ENCODE peak calls at places on chromosomes 3 and 15, in eight cellular contexts. K is heart left ventricle, C is adrenal gland, I is ovary, Y is H1, N is stomach, Q is body of pancreas, V is testis. H is an unnamed sample.

GRCh38 chr3:48215876-48216275 is 7.4 kb upstream of the CAMP start:
- DNase-seq in C (no peak), N (peak; percentile 75), Q (peak; percentile 17), I (peak; percentile 72), V (peak; percentile 81), K (no peak), Y (no peak), H (no peak)

GRCh38 chr3:156693166-156693565 is 18.8 kb downstream of the TIPARP start:
- DNase-seq in K (no peak), V (no peak), C (no peak), I (no peak), N (no peak), Y (no peak), Q (no peak), H (no peak)

GRCh38 chr3:59809750-59810444 is 760.1 kb upstream of the CFAP20DC start:
- DNase-seq in Q (no peak), N (no peak), C (no peak), V (peak; percentile 23), I (no peak), K (no peak), Y (no peak), H (no peak)

GRCh38 chr15:75836953-75837321 is 6.3 kb upstream of the UBE2Q2 start:
- DNase-seq in N (no peak), K (no peak), Q (no peak), V (no peak), Y (no peak), C (no peak), I (no peak), H (peak; percentile 96)

GRCh38 chr15:26635105-26635504 is 137.8 kb downstream of the GABRB3 start:
- DNase-seq in N (no peak), I (no peak), V (no peak), K (no peak), Q (no peak), C (no peak), Y (no peak), H (no peak)

GRCh38 chr3:69058180-69058946 is 6.2 kb upstream of the TMF1 start:
- DNase-seq in V (no peak), I (no peak), Q (no peak), Y (no peak), N (no peak), C (no peak), K (no peak), H (peak; percentile 50)

GRCh38 chr3:23640472-23641146 is 165.1 kb upstream of the UBE2E1 start:
- DNase-seq in I (no peak), Y (no peak), Q (no peak), N (no peak), K (no peak), C (no peak), V (no peak), H (no peak)

GRCh38 chr3:126493051-126493450 is 17.4 kb upstream of the ZXDC start:
- DNase-seq in I (no peak), V (no peak), K (peak; percentile 37), C (no peak), Q (no peak), N (no peak), Y (no peak), H (peak; percentile 49)

GRCh38 chr3:122665226-122665786 is 15.3 kb upstream of the PARP14 start:
- DNase-seq in Q (no peak), C (no peak), I (no peak), V (no peak), K (no peak), Y (no peak), N (no peak), H (no peak)

GRCh38 chr3:122660575-122660974 is 20.1 kb upstream of the PARP14 start:
- DNase-seq in C (no peak), V (peak; percentile 37), Y (peak; percentile 43), Q (peak; percentile 61), I (no peak), N (no peak), K (no peak), H (peak; percentile 18)

DNA sequence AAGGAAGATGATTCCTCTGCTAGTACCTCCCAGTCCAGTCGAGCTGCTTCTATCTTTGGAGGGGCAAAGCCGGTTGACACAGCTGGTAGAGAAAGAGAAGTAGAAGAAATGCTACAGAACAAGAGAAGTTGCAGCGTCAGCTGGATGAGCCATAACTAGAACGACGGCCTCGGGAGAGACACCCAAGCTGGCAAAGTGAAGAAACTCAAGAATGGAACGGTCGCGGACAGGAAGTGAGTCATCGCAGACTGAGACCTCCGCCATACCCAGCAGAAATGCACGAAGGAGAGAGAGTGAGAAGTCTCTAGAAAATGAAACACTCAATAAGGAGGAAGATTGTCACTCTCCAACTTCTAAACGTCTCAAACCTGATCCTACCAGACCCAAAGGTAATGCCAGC is 19.0 kb upstream of the PARP14 start:
- DNase-seq in V (peak; percentile 19), I (no peak), Q (no peak), N (no peak), Y (no peak), K (no peak), C (no peak), H (peak; percentile 91)
- H3K4me3 ChIP-seq in V (peak overlapping the region; percentile 15), I (no peak overlapping the region), Q (no peak overlapping the region), N (no peak overlapping the region), Y (no peak overlapping the region), K (no peak overlapping the region), C (no peak overlapping the region), H (peak overlapping the region; percentile 51)

DNA sequence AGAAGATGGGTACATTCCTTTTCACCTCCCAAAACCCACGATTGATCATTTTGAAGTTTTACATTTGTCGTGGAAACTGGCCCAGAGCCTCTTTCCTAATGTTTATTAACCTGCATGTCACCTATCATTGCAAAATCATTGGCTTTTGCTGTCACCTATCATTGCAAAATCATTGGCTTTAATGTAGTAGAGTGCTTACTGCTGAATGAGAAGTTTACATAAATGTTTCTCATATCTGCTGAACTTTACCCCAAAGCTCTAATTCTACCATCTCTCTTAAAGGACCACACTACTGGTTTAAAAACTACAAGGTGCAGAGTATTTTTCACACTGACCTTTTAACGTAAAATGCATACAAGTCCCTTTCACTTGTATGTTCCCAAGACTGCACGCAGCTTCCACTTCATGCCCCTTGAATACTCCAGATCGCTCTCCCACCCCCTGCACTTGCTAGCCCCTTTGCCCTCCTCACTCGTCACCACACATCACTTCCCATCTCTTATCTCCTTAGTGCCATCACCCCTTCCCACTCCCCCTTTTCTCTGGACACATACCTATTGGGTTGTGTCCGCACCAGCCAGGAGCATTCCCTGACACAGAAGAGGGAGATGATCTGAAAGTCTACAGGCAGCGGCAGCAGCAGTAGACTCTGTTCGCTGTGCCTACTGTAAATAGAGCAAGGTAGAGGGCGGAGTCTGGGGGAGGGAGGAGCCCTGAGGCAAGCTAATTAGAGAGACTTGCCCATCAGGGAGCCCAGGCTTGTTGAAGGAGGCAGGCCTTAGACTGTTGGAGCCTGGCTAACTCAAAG is 30.2 kb upstream of the ATOSA start:
- DNase-seq in Q (peak; percentile 58), I (no peak), K (no peak), V (no peak), C (no peak), N (peak; percentile 69), Y (peak; percentile 49), H (peak; percentile 38)
- TF ChIP-seq POLR2A in Q (no peak), I (no peak), K (no peak), V (no peak), C (no peak), N (no peak), Y (no peak), H (no peak)

GRCh38 chr3:15356186-15356585 is 23.8 kb upstream of the SH3BP5 start:
- DNase-seq in K (no peak), C (no peak), Q (no peak), Y (no peak), I (no peak), V (no peak), N (no peak), H (no peak)

GRCh38 chr3:15367059-15367458 is 34.7 kb upstream of the SH3BP5 start:
- DNase-seq in Q (no peak), K (no peak), V (no peak), I (no peak), C (no peak), N (no peak), Y (no peak), H (no peak)

GRCh38 chr3:15359677-15360397 is 27.5 kb upstream of the SH3BP5 start:
- DNase-seq in N (no peak), Y (no peak), V (no peak), Q (no peak), C (no peak), K (no peak), I (no peak), H (no peak)

GRCh38 chr3:15360786-15361493 is 28.6 kb upstream of the SH3BP5 start:
- DNase-seq in Y (no peak), V (no peak), K (no peak), Q (no peak), I (no peak), C (no peak), N (no peak), H (peak; percentile 22)

DNA sequence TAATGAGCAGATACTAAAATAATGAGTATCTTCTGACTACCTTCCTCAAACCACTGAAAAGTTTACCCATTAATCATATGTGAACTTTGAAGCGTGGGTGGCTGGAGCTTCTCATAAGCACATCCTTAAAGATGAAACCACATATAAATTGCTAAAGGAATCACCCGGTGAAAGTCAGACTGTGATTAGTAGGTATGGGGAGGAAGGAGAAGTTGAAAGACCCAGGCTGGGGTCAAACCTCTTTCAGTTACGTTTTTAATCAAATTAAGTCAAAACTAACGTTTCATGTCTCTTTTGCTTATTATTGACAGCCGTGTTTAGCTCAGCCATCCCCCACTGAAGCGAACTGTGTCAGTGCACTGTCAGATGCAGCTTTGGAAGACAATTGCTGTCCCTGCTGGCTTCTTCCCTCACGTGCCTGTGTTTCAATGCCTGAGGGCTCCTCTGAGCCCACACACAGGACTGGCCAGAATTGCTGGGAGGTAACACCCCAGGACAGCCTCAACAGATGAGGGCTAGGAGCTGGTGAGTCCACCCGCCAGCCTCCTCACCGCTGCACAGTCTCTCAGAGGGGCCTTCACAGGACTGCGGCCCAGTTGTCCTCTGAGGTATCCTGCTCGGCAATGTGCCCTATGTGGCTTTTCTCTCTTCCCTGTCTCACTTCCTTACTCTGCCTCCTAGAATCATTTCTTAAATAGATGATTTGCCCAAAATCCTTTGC is 29.3 kb upstream of the SH3BP5 start:
- DNase-seq in Q (no peak), C (no peak), K (no peak), I (no peak), V (no peak), Y (no peak), N (no peak), H (peak; percentile 31)
- H3K4me3 ChIP-seq in Q (no peak overlapping the region), C (no peak overlapping the region), K (no peak overlapping the region), I (no peak overlapping the region), V (no peak overlapping the region), Y (no peak overlapping the region), N (no peak overlapping the region), H (no peak overlapping the region)

DNA sequence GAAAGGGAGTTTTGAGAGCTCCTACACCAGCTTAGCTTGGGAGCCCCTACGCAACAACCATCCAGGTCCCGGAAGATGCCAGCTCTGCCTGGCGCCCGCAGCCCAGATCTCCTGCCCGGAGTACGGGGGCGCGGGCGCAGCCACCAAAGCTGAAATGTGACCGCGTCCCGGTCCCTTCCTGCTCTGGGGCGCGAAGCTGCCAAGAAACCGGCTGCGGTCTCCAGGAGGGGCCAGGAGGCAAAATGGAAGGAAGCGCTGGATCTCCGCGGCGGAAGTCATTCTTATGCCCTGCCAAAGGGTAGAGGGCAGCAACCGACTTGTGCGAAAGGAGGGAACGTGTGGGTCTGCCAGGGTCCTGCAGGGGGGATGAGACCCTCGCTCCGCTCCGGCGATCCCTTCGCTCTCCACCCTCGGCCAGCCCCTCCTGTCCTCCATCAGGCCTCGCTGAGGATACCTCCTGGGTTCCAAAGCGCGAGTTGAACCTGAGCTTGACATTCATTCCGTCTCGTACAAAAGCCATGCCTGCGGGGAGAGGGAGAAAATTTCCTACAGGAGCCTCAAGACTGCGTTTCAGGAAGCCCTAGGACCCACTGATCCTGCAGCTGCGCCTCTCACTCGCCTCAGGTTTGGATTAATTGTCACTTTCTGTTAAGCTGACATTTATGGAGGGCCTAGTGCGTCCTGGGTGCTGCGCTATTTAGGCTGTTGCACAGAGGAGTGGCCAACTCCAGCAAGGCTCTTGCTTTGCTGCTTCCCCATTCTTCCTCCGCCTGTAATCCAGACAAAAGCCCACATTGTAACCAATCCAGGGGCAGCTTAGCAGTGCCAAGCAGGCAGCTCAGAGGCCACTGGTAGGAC is 98.3 kb upstream of the VGLL3 start:
- DNase-seq in V (peak; percentile 82), Y (no peak), K (peak; percentile 75), I (peak; percentile 39), N (peak; percentile 36), C (peak; percentile 17), Q (peak; percentile 49), H (no peak)
- TF ChIP-seq POLR2A in V (no peak), Y (no peak), K (peak; percentile 34), I (no peak), N (no peak), C (peak; percentile 58), Q (peak; percentile 71), H (no peak)

H was measured in NB4.